ENCODE peak calls at places on chromosomes 7 and 10, in five cellular contexts. K, L, S, U and N are unnamed samples. For H3F3A and H3K36me3, the result is how much of the 10 kb centered on the place peaks cover.

GRCh38 chr7:132500727-132501410 is 75.4 kb downstream of the PLXNA4 start:
- DNase-seq in K (peak), L (peak), S (peak), U (no peak), N (peak)

GRCh38 chr10:26430641-26431163 is 7.4 kb upstream of the APBB1IP start:
- DNase-seq in K (peak), L (no peak), S (no peak), U (no peak), N (no peak)

GRCh38 chr10:80182986-80183385 is 22.4 kb downstream of the ANXA11 start:
- DNase-seq in K (no peak), L (no peak), S (no peak), U (no peak), N (no peak)

GRCh38 chr7:150503581-150503980 is 11.1 kb upstream of the GIMAP7 start:
- DNase-seq in K (no peak), L (no peak), S (no peak), U (no peak), N (no peak)

GRCh38 chr10:129942391-129942790 is 21.7 kb downstream of the EBF3 start:
- DNase-seq in K (no peak), L (no peak), S (no peak), U (no peak), N (no peak)

GRCh38 chr7:50418086-50418515 is 32.0 kb downstream of the FIGNL1 start:
- DNase-seq in K (peak), L (peak), S (peak), U (peak), N (peak)

GRCh38 chr10:84696610-84697009 is 368.2 kb downstream of the CCSER2 start:
- DNase-seq in K (no peak), L (no peak), S (no peak), U (no peak), N (no peak)

GRCh38 chr10:5559642-5560141 is 34.9 kb downstream of the CALML3 start:
- DNase-seq in K (peak), L (no peak), S (no peak), U (no peak), N (no peak)

GRCh38 chr7:8261711-8262695 is at the start of gene ICA1:
- DNase-seq in K (peak), L (peak), S (peak), U (peak), N (peak)

GRCh38 chr7:47042669-47043068 is 539.2 kb downstream of the TNS3 start:
- DNase-seq in K (no peak), L (no peak), S (no peak), U (no peak), N (no peak)

GRCh38 chr10:32408690-32409089 is 37.2 kb upstream of the CCDC7 start:
- DNase-seq in K (no peak), L (no peak), S (no peak), U (no peak), N (no peak)

GRCh38 chr10:118610577-118610976 is 15.1 kb upstream of the PRLHR start:
- DNase-seq in K (no peak), L (no peak), S (peak), U (no peak), N (no peak)

GRCh38 chr10:63976538-63976937 is 455.3 kb downstream of the REEP3 start:
- DNase-seq in K (peak), L (peak), S (peak), U (no peak), N (peak)

GRCh38 chr7:1890289-1891235 is 220.5 kb downstream of the ELFN1 start:
- DNase-seq in K (no peak), L (no peak), S (no peak), U (peak), N (no peak)

GRCh38 chr7:47945261-47946015 is 2.8 kb downstream of the PKD1L1 start:
- DNase-seq in K (peak), L (peak), S (peak), U (peak), N (peak)

GRCh38 chr10:100972115-100972903 is 3.0 kb downstream of the SEMA4G start:
- DNase-seq in K (no peak), L (no peak), S (no peak), U (no peak), N (no peak)

GRCh38 chr10:102422586-102423129 is 2.0 kb downstream of the FBXL15 start:
- DNase-seq in K (peak), L (peak), S (peak), U (peak), N (peak)

GRCh38 chr10:77020426-77021040 is 617.1 kb downstream of the KCNMA1 start:
- DNase-seq in K (no peak), L (no peak), S (no peak), U (no peak), N (no peak)

GRCh38 chr10:84895541-84895940 is 567.2 kb downstream of the CCSER2 start:
- DNase-seq in K (no peak), L (no peak), S (no peak), U (no peak), N (no peak)

GRCh38 chr10:110803830-110804338 is 67.8 kb upstream of the PDCD4 start:
- DNase-seq in K (peak), L (peak), S (peak), U (no peak), N (peak)

GRCh38 chr7:47370461-47371042 is 211.4 kb downstream of the TNS3 start:
- DNase-seq in K (no peak), L (no peak), S (no peak), U (no peak), N (no peak)

GRCh38 chr7:5396542-5396941 is 27.1 kb downstream of the TNRC18 start:
- DNase-seq in K (peak), L (no peak), S (peak), U (peak), N (no peak)

GRCh38 chr10:60574388-60574787 is 184.7 kb upstream of the ANK3 start:
- DNase-seq in K (no peak), L (no peak), S (no peak), U (no peak), N (no peak)

GRCh38 chr7:27155816-27156507 is 513 bp downstream of the HOXA7 start:
- DNase-seq in K (peak), L (peak), S (no peak), U (no peak), N (peak)

GRCh38 chr10:42802889-42803288 is 20.3 kb downstream of the BMS1 start:
- DNase-seq in K (peak), L (no peak), S (no peak), U (no peak), N (no peak)

GRCh38 chr10:71213127-71213616 is 802 bp downstream of the UNC5B start:
- DNase-seq in K (peak), L (peak), S (peak), U (peak), N (peak)

DNA sequence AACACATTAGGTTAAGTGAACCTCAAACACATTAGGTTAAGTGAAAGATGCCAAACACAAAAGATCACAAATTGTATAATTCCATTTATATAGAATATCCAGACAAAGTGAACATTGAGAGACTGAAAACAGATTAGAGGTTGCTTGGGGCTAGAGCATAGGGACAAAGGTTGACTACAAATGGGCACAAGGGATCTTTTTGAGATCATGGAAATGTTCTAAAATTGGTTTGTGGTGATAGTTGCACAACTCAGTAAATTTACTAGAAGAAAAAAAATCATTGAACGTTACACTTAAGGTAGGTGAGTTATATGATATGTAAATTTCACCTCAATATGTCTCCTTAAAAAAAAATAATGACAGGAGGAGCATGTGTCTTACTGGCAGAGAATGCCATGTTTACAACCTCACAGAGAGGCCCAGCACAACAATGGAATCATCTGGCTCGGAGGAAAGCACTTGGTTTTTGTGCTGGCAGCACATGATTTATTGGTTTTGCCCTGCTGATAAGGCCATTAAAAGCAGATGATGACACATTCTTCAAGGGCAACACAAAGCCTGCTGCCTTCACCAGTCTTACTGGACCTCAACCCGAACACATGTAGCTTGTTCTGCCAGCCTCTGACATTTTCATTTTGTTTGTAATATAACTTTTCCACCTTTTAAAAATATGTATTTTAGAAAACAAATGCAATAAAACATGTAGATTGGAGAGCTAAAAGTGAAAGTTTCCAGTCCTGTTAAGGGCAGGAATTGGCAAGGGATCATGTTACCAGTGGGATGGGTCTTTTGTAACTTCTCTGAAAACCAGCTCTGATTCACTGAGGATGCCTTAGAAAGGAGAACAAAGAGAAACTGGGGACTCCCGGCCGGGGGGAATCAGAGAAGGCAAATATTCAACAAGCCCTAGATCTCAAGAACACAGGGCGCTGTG is 11.9 kb upstream of the LMOD2 start:
- DNase-seq in K (peak), L (peak), S (peak), U (peak), N (peak)
- H2AFZ ChIP-seq in K (peak), L (no peak), S (peak), U (peak), N (no peak)

DNA sequence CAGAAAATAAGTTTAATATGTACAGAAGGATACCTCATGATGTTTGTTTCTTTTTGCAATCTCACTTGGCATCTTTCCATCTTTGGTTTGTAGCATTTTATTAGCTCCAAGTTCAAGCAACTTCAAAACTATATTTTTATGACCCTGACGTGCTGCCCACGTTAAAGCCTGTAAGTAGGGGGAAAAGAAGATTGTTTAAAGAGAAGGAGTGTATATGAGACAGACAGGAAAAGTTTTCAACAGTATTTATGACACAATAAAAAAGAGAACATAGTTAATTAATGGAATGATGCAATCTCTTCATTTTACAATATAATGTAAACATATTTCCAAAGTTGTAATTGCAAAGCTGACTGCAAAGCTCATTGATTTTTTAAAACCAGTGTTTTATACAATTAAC is 42.6 kb downstream of the ASZ1 start:
- DNase-seq in K (no peak), L (no peak), S (no peak), U (no peak), N (no peak)
- H3F3A ChIP-seq in K (under half), L (under half), S (under half), U (under half), N (under half)

DNA sequence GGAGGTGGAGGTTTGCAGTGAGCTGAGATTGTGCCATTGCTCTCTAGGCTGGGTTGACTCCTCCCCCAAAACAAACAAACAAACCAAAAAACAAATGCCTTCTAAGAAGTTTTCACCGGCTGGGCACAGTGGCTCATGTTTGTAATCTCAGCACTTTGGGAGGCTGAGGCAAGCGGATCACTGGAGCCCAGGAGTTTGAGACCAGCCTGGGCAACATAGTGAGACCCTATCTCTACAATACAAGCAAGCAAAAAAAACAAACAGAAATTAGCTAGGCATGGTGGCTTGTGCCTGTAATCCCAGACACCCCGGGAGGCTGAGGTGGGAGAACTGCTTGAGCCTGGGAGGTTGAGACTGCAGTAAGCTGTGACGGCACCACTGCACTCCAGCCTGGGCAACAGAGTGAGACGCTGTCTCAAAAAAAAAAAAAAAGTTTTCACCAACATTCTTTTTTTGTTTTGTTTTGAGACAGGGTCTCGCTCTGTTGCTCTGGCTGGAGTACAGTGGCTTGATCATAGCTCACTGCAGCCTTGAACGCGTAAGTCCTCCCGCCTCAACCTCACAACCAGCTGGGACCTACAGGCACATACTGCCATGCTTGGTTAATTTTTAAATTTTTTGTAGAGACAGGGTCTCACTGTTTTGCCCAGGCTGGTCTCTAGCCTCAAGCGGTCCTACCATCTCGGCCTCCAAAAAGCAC is 1.3 kb upstream of the ZAN start:
- DNase-seq in K (no peak), L (no peak), S (no peak), U (no peak), N (no peak)
- H3K36me3 ChIP-seq in K (under half), L (under half), S (under half), U (under half), N (under half)

GRCh38 chr10:55232553-55232952 is 431.5 kb upstream of the PCDH15 start:
- DNase-seq in K (no peak), L (no peak), S (no peak), U (no peak), N (peak)
- H2AFZ ChIP-seq in K (peak), L (peak), S (no peak), U (no peak), N (no peak)

GRCh38 chr10:61944445-61945123 is 43.1 kb downstream of the ARID5B start:
- DNase-seq in K (no peak), L (no peak), S (no peak), U (no peak), N (no peak)

GRCh38 chr10:61939575-61940301 is 38.2 kb downstream of the ARID5B start:
- DNase-seq in K (peak), L (no peak), S (no peak), U (peak), N (no peak)

GRCh38 chr10:61941202-61941651 is 39.7 kb downstream of the ARID5B start:
- DNase-seq in K (no peak), L (no peak), S (no peak), U (no peak), N (no peak)

GRCh38 chr10:61942997-61943457 is 41.5 kb downstream of the ARID5B start:
- DNase-seq in K (peak), L (no peak), S (no peak), U (peak), N (no peak)

GRCh38 chr10:61943699-61944444 is 42.4 kb downstream of the ARID5B start:
- DNase-seq in K (peak), L (no peak), S (peak), U (peak), N (no peak)
- H3F3A ChIP-seq in K (under half), L (under half), S (under half), U (under half), N (under half)

GRCh38 chr10:29480281-29480954 is 154.4 kb downstream of the SVIL start:
- DNase-seq in K (no peak), L (no peak), S (no peak), U (no peak), N (no peak)
- H3K36me3 ChIP-seq in K (under half), L (under half), S (half or more), U (under half), N (under half)

GRCh38 chr10:11146402-11147171 is 128.9 kb downstream of the CELF2 start:
- DNase-seq in K (no peak), L (no peak), S (peak), U (no peak), N (no peak)

GRCh38 chr10:11147723-11148122 is 130.1 kb downstream of the CELF2 start:
- DNase-seq in K (no peak), L (peak), S (no peak), U (no peak), N (peak)

GRCh38 chr10:11143240-11143639 is 125.6 kb downstream of the CELF2 start:
- DNase-seq in K (no peak), L (no peak), S (no peak), U (no peak), N (no peak)

GRCh38 chr10:11144626-11145497 is 127.2 kb downstream of the CELF2 start:
- DNase-seq in K (no peak), L (peak), S (no peak), U (no peak), N (peak)

GRCh38 chr10:11145498-11145855 is 127.8 kb downstream of the CELF2 start:
- DNase-seq in K (no peak), L (no peak), S (no peak), U (no peak), N (no peak)
- H2AFZ ChIP-seq in K (no peak), L (no peak), S (no peak), U (no peak), N (no peak)

GRCh38 chr10:14904864-14905263 is 26.2 kb downstream of the SUV39H2 start:
- DNase-seq in K (no peak), L (no peak), S (no peak), U (no peak), N (no peak)
- H3F3A ChIP-seq in K (under half), L (under half), S (under half), U (under half), N (under half)

GRCh38 chr10:124701435-124701834 is 42.7 kb downstream of the FAM53B start:
- DNase-seq in K (peak), L (no peak), S (no peak), U (no peak), N (no peak)
- H3K36me3 ChIP-seq in K (under half), L (under half), S (under half), U (under half), N (under half)